ENCODE peak calls at places on chromosome 14, in four cellular contexts. M, T, Y and Q are unnamed samples.

GRCh38 chr14:42214981-42215491 is 608.4 kb downstream of the LRFN5 start:
- DNase-seq in M (no peak), T (no peak), Y (no peak), Q (no peak)

GRCh38 chr14:104322531-104323466 is 184.4 kb downstream of the KIF26A start:
- DNase-seq in T (no peak), Y (no peak), M (no peak), Q (no peak)

GRCh38 chr14:102933618-102934231 is 11.3 kb downstream of the AMN start:
- DNase-seq in M (no peak), Y (no peak), T (no peak), Q (no peak)

GRCh38 chr14:54002653-54003052 is 46.0 kb upstream of the BMP4 start:
- DNase-seq in T (no peak), Y (no peak), M (no peak), Q (no peak)

GRCh38 chr14:78207414-78207813 is 37.2 kb downstream of the NRXN3 start:
- DNase-seq in Y (no peak), T (no peak), M (no peak), Q (no peak)

GRCh38 chr14:23183479-23183878 is at the start of gene SLC7A8:
- DNase-seq in Y (no peak), T (peak; percentile 95), M (peak; percentile 17), Q (peak; percentile 34)

GRCh38 chr14:68789798-68790655 is 2.8 kb downstream of the ZFP36L1 start:
- DNase-seq in M (no peak), Y (no peak), T (no peak), Q (no peak)

GRCh38 chr14:102344485-102344884 is 18.2 kb downstream of the CINP start:
- DNase-seq in Y (no peak), M (no peak), T (no peak), Q (no peak)

GRCh38 chr14:57493467-57494181 is at the start of gene CCDC198:
- DNase-seq in Y (no peak), T (no peak), M (no peak), Q (no peak)

GRCh38 chr14:35418093-35418492 is 13.5 kb upstream of the NFKBIA start:
- DNase-seq in Y (no peak), T (no peak), M (no peak), Q (no peak)

GRCh38 chr14:71206766-71207371 is 299.6 kb downstream of the PCNX1 start:
- DNase-seq in M (no peak), Y (no peak), T (no peak), Q (no peak)

GRCh38 chr14:103522649-103523582 is at the start of gene CKB:
- DNase-seq in T (peak; percentile 90), Y (no peak), M (no peak), Q (no peak)

GRCh38 chr14:90523544-90523943 is 126.7 kb downstream of the CALM1 start:
- DNase-seq in Y (no peak), T (no peak), M (no peak), Q (no peak)

GRCh38 chr14:50452285-50452684 is 55.6 kb upstream of the CDKL1 start:
- DNase-seq in Y (no peak), T (no peak), M (no peak), Q (no peak)

GRCh38 chr14:51044961-51045360 is 49.9 kb downstream of the TRIM9 start:
- DNase-seq in M (no peak), T (no peak), Y (no peak), Q (no peak)

GRCh38 chr14:69760810-69761209 is 6.1 kb upstream of the SRSF5 start:
- DNase-seq in Y (no peak), T (no peak), M (no peak), Q (no peak)

GRCh38 chr14:75960219-75960618 is 21.6 kb downstream of the TGFB3 start:
- DNase-seq in M (no peak), Y (no peak), T (no peak), Q (no peak)

GRCh38 chr14:94423465-94424056 is 29.0 kb downstream of the SERPINA11 start:
- DNase-seq in T (peak; percentile 69), M (peak; percentile 59), Y (peak; percentile 7), Q (no peak)

GRCh38 chr14:92900660-92901059 is 22.3 kb upstream of the CHGA start:
- DNase-seq in Y (no peak), T (no peak), M (no peak), Q (no peak)

GRCh38 chr14:105475269-105475915 is 771 bp downstream of the CRIP2 start:
- DNase-seq in T (no peak), M (no peak), Y (no peak), Q (no peak)

GRCh38 chr14:106845286-106846087 is 1319.1 kb downstream of the TMEM121 start:
- DNase-seq in Y (no peak), M (peak; percentile 46), T (peak; percentile 80), Q (no peak)